ENCODE peak calls at places on chromosomes 5 and 9, in nine cellular contexts. One of them, this sample, is unnamed. For H3K36me3, the result is how much of the 10 kb centered on the place peaks cover.

GRCh38 chr5:1542755-1543154 is 19.0 kb upstream of the LPCAT1 start:
- DNase-seq in hepatocyte: no peak
- DNase-seq in mammary epithelial cell: peak
- DNase-seq in neural progenitor cell: no peak
- DNase-seq in astrocyte: peak
- DNase-seq in GM23338: no peak
- DNase-seq in MM.1S: no peak
- DNase-seq in fibroblast of lung: peak
- DNase-seq in GM23248: peak
- DNase-seq in this sample: no peak

GRCh38 chr5:39716532-39716971 is 291.8 kb upstream of the DAB2 start:
- DNase-seq in MM.1S: peak
- DNase-seq in astrocyte: peak
- DNase-seq in neural progenitor cell: peak
- DNase-seq in hepatocyte: peak
- DNase-seq in GM23338: peak
- DNase-seq in mammary epithelial cell: peak
- DNase-seq in fibroblast of lung: peak
- DNase-seq in GM23248: peak
- DNase-seq in this sample: peak

GRCh38 chr5:180790020-180790419 is 12.6 kb downstream of the MGAT1 start:
- DNase-seq in mammary epithelial cell: no peak
- DNase-seq in astrocyte: no peak
- DNase-seq in hepatocyte: no peak
- DNase-seq in fibroblast of lung: no peak
- DNase-seq in GM23248: no peak
- DNase-seq in MM.1S: no peak
- DNase-seq in neural progenitor cell: peak
- DNase-seq in GM23338: peak
- DNase-seq in this sample: peak

GRCh38 chr9:126869368-126869767 is 8.9 kb downstream of the ZBTB34 start:
- DNase-seq in GM23248: peak
- DNase-seq in mammary epithelial cell: no peak
- DNase-seq in GM23338: no peak
- DNase-seq in fibroblast of lung: no peak
- DNase-seq in hepatocyte: no peak
- DNase-seq in neural progenitor cell: no peak
- DNase-seq in astrocyte: peak
- DNase-seq in MM.1S: no peak
- DNase-seq in this sample: no peak

GRCh38 chr5:90866333-90866732 is 307.7 kb downstream of the ADGRV1 start:
- DNase-seq in GM23248: peak
- DNase-seq in astrocyte: peak
- DNase-seq in MM.1S: no peak
- DNase-seq in fibroblast of lung: peak
- DNase-seq in hepatocyte: no peak
- DNase-seq in mammary epithelial cell: no peak
- DNase-seq in GM23338: peak
- DNase-seq in neural progenitor cell: no peak
- DNase-seq in this sample: no peak

GRCh38 chr5:14178671-14179211 is 35.6 kb downstream of the TRIO start:
- DNase-seq in MM.1S: no peak
- DNase-seq in fibroblast of lung: peak
- DNase-seq in hepatocyte: no peak
- DNase-seq in mammary epithelial cell: peak
- DNase-seq in neural progenitor cell: peak
- DNase-seq in astrocyte: peak
- DNase-seq in GM23338: peak
- DNase-seq in GM23248: peak
- DNase-seq in this sample: no peak

GRCh38 chr5:135269224-135269623 is 129.8 kb downstream of the MACROH2A1 start:
- DNase-seq in neural progenitor cell: no peak
- DNase-seq in GM23248: peak
- DNase-seq in fibroblast of lung: no peak
- DNase-seq in MM.1S: no peak
- DNase-seq in GM23338: no peak
- DNase-seq in hepatocyte: no peak
- DNase-seq in astrocyte: no peak
- DNase-seq in mammary epithelial cell: no peak
- DNase-seq in this sample: no peak

GRCh38 chr9:130239741-130240241 is 25.8 kb upstream of the HMCN2 start:
- DNase-seq in MM.1S: peak
- DNase-seq in GM23248: peak
- DNase-seq in fibroblast of lung: peak
- DNase-seq in hepatocyte: no peak
- DNase-seq in astrocyte: no peak
- DNase-seq in neural progenitor cell: no peak
- DNase-seq in mammary epithelial cell: no peak
- DNase-seq in GM23338: no peak
- DNase-seq in this sample: no peak

DNA sequence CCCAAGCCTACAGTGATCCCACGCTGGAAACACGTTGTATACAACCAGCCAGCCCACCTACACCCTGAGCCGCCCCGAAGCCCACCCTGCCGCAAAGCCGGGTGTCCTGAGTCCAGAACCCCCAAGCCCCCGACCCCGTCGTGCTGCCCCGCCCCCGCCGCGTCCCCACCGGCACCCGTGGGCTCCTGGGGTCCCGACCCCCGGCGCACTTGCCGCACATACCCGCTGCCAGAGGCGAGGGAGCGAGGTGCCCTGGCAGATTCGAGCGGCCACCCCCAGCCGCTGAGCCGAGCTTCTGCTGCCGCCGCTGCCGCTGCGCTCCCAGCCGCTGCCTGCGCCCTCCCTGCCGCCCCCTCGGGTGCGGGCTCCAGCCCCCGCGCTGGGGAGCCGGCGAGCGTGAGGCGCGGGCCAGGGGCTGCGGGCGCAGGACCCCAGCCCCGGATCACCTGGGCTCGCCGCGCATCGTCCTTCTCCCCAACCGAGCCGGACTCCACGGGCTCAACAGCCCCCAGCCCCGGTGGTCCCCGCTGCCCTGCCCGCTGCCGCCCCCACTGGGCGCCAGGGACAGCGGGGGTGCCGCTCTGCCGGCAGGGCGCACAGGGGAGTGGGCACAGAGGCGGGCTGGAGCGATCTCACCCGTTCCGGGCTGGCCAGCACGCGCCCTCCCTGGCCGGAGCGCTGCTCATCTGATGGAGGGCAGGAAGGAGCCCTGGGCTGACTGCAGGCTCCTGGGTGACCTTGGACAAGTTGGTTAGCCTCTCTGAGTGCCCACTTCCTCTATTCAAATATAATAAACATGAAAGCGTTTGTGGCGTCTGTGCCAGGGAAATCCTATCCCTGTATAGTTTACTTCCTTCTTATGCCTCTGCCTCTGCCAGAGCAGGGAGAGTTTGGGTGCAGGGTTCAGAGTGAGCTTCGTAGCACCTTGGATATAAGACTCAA is at the start of gene HTR4:
- DNase-seq in GM23338: peak
- DNase-seq in mammary epithelial cell: no peak
- DNase-seq in hepatocyte: peak
- DNase-seq in astrocyte: no peak
- DNase-seq in neural progenitor cell: peak
- DNase-seq in fibroblast of lung: no peak
- DNase-seq in GM23248: no peak
- DNase-seq in MM.1S: no peak
- DNase-seq in this sample: no peak
- TF ChIP-seq EZH2 in GM23338: no peak
- TF ChIP-seq EZH2 in mammary epithelial cell: no peak
- TF ChIP-seq EZH2 in hepatocyte: peak
- TF ChIP-seq EZH2 in astrocyte: peak
- TF ChIP-seq EZH2 in neural progenitor cell: peak
- TF ChIP-seq EZH2 in fibroblast of lung: no peak
- TF ChIP-seq EZH2 in GM23248: no peak
- TF ChIP-seq EZH2 in MM.1S: no peak
- TF ChIP-seq EZH2 in this sample: no peak

GRCh38 chr5:126471247-126471646 is 48.0 kb downstream of the GRAMD2B start:
- DNase-seq in hepatocyte: no peak
- DNase-seq in MM.1S: no peak
- DNase-seq in GM23338: no peak
- DNase-seq in mammary epithelial cell: no peak
- DNase-seq in astrocyte: no peak
- DNase-seq in fibroblast of lung: no peak
- DNase-seq in GM23248: no peak
- DNase-seq in neural progenitor cell: no peak
- DNase-seq in this sample: no peak

GRCh38 chr5:126468091-126468490 is 44.9 kb downstream of the GRAMD2B start:
- DNase-seq in MM.1S: no peak
- DNase-seq in neural progenitor cell: no peak
- DNase-seq in GM23338: no peak
- DNase-seq in mammary epithelial cell: no peak
- DNase-seq in fibroblast of lung: no peak
- DNase-seq in hepatocyte: no peak
- DNase-seq in GM23248: no peak
- DNase-seq in astrocyte: no peak
- DNase-seq in this sample: no peak

GRCh38 chr5:126469925-126470324 is 46.7 kb downstream of the GRAMD2B start:
- DNase-seq in mammary epithelial cell: no peak
- DNase-seq in astrocyte: no peak
- DNase-seq in GM23248: no peak
- DNase-seq in neural progenitor cell: no peak
- DNase-seq in MM.1S: no peak
- DNase-seq in GM23338: no peak
- DNase-seq in fibroblast of lung: no peak
- DNase-seq in hepatocyte: no peak
- DNase-seq in this sample: no peak

GRCh38 chr5:126472538-126472889 is 49.3 kb downstream of the GRAMD2B start:
- DNase-seq in astrocyte: no peak
- DNase-seq in fibroblast of lung: no peak
- DNase-seq in hepatocyte: no peak
- DNase-seq in GM23338: no peak
- DNase-seq in neural progenitor cell: no peak
- DNase-seq in GM23248: no peak
- DNase-seq in mammary epithelial cell: no peak
- DNase-seq in MM.1S: no peak
- DNase-seq in this sample: no peak

GRCh38 chr5:126471875-126472537 is 48.8 kb downstream of the GRAMD2B start:
- DNase-seq in GM23338: no peak
- DNase-seq in mammary epithelial cell: peak
- DNase-seq in fibroblast of lung: peak
- DNase-seq in MM.1S: no peak
- DNase-seq in GM23248: peak
- DNase-seq in hepatocyte: peak
- DNase-seq in astrocyte: peak
- DNase-seq in neural progenitor cell: no peak
- DNase-seq in this sample: no peak
- H3K36me3 ChIP-seq in GM23338: under half
- H3K36me3 ChIP-seq in mammary epithelial cell: under half
- H3K36me3 ChIP-seq in fibroblast of lung: under half
- H3K36me3 ChIP-seq in MM.1S: under half
- H3K36me3 ChIP-seq in GM23248: half or more
- H3K36me3 ChIP-seq in hepatocyte: under half
- H3K36me3 ChIP-seq in astrocyte: under half
- H3K36me3 ChIP-seq in neural progenitor cell: under half
- H3K36me3 ChIP-seq in this sample: under half

DNA sequence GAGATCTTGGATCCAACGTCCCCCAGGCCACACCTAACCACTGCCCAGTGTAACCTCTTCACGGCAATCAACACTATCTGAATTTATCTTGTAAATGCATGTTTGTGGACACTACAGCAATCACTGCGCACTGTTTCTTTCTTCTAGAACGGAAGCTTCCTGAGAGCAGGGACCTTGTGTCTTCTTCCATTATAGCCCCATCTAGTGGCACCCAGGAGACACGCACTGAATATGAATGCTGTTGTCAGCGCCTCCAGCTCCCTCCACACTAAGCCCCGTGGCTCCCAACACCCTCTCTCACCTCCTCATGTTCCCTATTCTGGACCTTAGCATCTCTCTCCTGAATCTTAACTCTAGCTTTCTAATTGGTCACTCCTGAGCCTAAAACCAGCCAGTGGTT is 72.7 kb downstream of the SMIM23 start:
- DNase-seq in fibroblast of lung: no peak
- DNase-seq in GM23248: peak
- DNase-seq in hepatocyte: no peak
- DNase-seq in MM.1S: no peak
- DNase-seq in mammary epithelial cell: no peak
- DNase-seq in GM23338: peak
- DNase-seq in neural progenitor cell: peak
- DNase-seq in astrocyte: no peak
- DNase-seq in this sample: peak
- H2AFZ ChIP-seq in fibroblast of lung: no peak
- H2AFZ ChIP-seq in GM23248: no peak
- H2AFZ ChIP-seq in hepatocyte: no peak
- H2AFZ ChIP-seq in MM.1S: no peak
- H2AFZ ChIP-seq in mammary epithelial cell: no peak
- H2AFZ ChIP-seq in GM23338: no peak
- H2AFZ ChIP-seq in neural progenitor cell: no peak
- H2AFZ ChIP-seq in astrocyte: no peak
- H2AFZ ChIP-seq in this sample: no peak

GRCh38 chr9:95044731-95045508 is 272.6 kb downstream of the FANCC start:
- DNase-seq in MM.1S: no peak
- DNase-seq in astrocyte: no peak
- DNase-seq in GM23248: no peak
- DNase-seq in fibroblast of lung: no peak
- DNase-seq in hepatocyte: peak
- DNase-seq in GM23338: peak
- DNase-seq in neural progenitor cell: peak
- DNase-seq in mammary epithelial cell: no peak
- DNase-seq in this sample: no peak

GRCh38 chr9:95049761-95050160 is 267.7 kb downstream of the FANCC start:
- DNase-seq in MM.1S: no peak
- DNase-seq in hepatocyte: no peak
- DNase-seq in GM23338: no peak
- DNase-seq in astrocyte: no peak
- DNase-seq in neural progenitor cell: no peak
- DNase-seq in GM23248: peak
- DNase-seq in mammary epithelial cell: no peak
- DNase-seq in fibroblast of lung: peak
- DNase-seq in this sample: no peak

GRCh38 chr9:95045751-95046150 is 271.8 kb downstream of the FANCC start:
- DNase-seq in GM23338: peak
- DNase-seq in neural progenitor cell: peak
- DNase-seq in GM23248: no peak
- DNase-seq in hepatocyte: no peak
- DNase-seq in mammary epithelial cell: no peak
- DNase-seq in astrocyte: no peak
- DNase-seq in MM.1S: no peak
- DNase-seq in fibroblast of lung: no peak
- DNase-seq in this sample: no peak

GRCh38 chr9:95047452-95048224 is 269.9 kb downstream of the FANCC start:
- DNase-seq in hepatocyte: no peak
- DNase-seq in astrocyte: no peak
- DNase-seq in fibroblast of lung: no peak
- DNase-seq in mammary epithelial cell: no peak
- DNase-seq in neural progenitor cell: no peak
- DNase-seq in GM23248: no peak
- DNase-seq in GM23338: no peak
- DNase-seq in MM.1S: no peak
- DNase-seq in this sample: no peak

DNA sequence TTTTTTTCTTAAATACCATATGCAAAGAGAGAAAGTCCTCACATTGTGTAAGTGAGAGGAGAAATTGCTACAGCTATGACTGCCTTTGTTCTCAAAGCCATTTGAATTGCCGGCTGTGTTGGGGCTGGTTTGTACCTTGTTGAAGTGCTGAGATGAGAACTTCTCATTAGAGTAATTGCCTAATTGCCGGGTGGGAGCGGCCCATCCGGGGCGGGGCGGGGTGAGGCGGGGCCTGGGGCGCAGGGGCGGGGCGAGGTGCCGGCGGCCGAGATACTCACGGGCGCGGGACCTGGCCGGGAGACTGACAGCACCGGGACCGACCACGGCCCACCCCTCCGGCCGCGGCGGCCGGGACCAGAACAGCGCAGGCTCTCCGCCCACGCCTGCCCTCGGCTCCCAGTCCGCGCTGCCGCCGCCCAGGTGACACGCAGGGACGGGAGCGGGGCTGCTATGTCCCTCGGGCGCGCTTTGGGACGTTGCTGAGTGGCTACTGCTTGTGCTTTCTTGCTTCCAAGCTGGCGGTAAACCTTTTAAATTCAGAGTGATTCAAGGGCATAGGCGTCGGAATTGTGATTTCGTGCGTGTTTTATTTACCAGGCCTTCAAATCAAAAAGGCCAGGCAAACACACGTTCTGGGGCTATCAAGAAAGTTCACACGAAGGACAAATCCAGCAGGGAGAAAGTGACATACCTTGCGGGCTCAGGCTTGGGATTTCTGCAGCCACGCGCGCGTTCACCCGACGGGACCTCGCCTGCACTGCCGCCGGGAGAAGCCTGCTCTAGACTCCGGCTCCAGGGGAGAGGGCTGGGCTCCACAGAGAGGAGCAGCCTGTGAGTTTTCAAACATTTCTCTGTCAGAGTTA is 269.1 kb downstream of the FANCC start:
- DNase-seq in mammary epithelial cell: peak
- DNase-seq in GM23248: peak
- DNase-seq in astrocyte: no peak
- DNase-seq in fibroblast of lung: peak
- DNase-seq in neural progenitor cell: peak
- DNase-seq in GM23338: peak
- DNase-seq in hepatocyte: peak
- DNase-seq in MM.1S: peak
- DNase-seq in this sample: no peak
- TF ChIP-seq EZH2 in mammary epithelial cell: no peak
- TF ChIP-seq EZH2 in GM23248: no peak
- TF ChIP-seq EZH2 in astrocyte: no peak
- TF ChIP-seq EZH2 in fibroblast of lung: no peak
- TF ChIP-seq EZH2 in neural progenitor cell: peak
- TF ChIP-seq EZH2 in GM23338: peak
- TF ChIP-seq EZH2 in hepatocyte: no peak
- TF ChIP-seq EZH2 in MM.1S: no peak
- TF ChIP-seq EZH2 in this sample: no peak